ENCODE peak calls at places on chromosomes 13 and 19, in seven cellular contexts. A is NCI-H2081 treated with DMSO at 0.1 percent for 48 hours; F is OCI-LY7; P is A549; L is CD4-positive, CD25-positive, alpha-beta regulatory T cell; O is activated CD4-positive, alpha-beta T cell treated with anti-CD3 and anti-CD28 coated beads, Interleukin-2, amount 10 ng/mL, durations not matched to agents 24 days and 14 days; I is NCI-H1092 treated with DMSO at 0.1 percent for 48 hours. S is an unnamed sample.

GRCh38 chr19:42051166-42052115 is 18.6 kb downstream of the GRIK5 start:
- DNase-seq in A (no peak), F (no peak), P (no peak), L (peak), O (no peak), I (no peak), S (no peak)

GRCh38 chr13:37225414-37226047 is 120.1 kb upstream of the CSNK1A1L start:
- DNase-seq in A (no peak), F (no peak), P (no peak), L (no peak), O (no peak), I (no peak), S (no peak)

GRCh38 chr19:38650180-38650775 is 2.8 kb downstream of the ACTN4 start:
- DNase-seq in A (no peak), F (no peak), P (no peak), L (peak), O (no peak), I (no peak), S (no peak)

GRCh38 chr19:8610041-8610927 is at the start of gene ADAMTS10:
- DNase-seq in A (no peak), F (no peak), P (no peak), L (peak), O (peak), I (no peak), S (no peak)

GRCh38 chr13:21608961-21609360 is 5.0 kb upstream of the MICU2 start:
- DNase-seq in A (no peak), F (no peak), P (no peak), L (no peak), O (no peak), I (no peak), S (no peak)

GRCh38 chr19:495440-496332 is 600 bp upstream of the MADCAM1 start:
- DNase-seq in A (no peak), F (no peak), P (peak), L (peak), O (peak), I (peak), S (no peak)

GRCh38 chr19:50467566-50467965 is 8.7 kb upstream of the EMC10 start:
- DNase-seq in A (no peak), F (no peak), P (no peak), L (no peak), O (no peak), I (no peak), S (no peak)

GRCh38 chr19:49157445-49158224 is at the start of gene TRPM4:
- DNase-seq in A (no peak), F (no peak), P (peak), L (no peak), O (peak), I (peak), S (peak)

GRCh38 chr13:113596321-113597200 is 12.0 kb downstream of the TFDP1 start:
- DNase-seq in A (no peak), F (no peak), P (no peak), L (no peak), O (no peak), I (no peak), S (no peak)

S was measured in NCI-H146.